ENCODE peak calls at places on chromosomes 1 and 21, in seven cellular contexts. One of them, this sample, is unnamed. For H3K4me1 and H3K27me3, the result is how much of the 10 kb centered on the place peaks cover.

GRCh38 chr1:211813590-211813989 is 17.0 kb downstream of the LPGAT1 start:
- DNase-seq in heart right ventricle: peak
- DNase-seq in ovary: peak
- DNase-seq in MM.1S: no peak
- DNase-seq in heart left ventricle: peak
- DNase-seq in H9: no peak
- DNase-seq in uterus: peak
- DNase-seq in this sample: peak

GRCh38 chr1:56584910-56585528 is 5.7 kb upstream of the PLPP3 start:
- DNase-seq in heart right ventricle: no peak
- DNase-seq in ovary: peak
- DNase-seq in MM.1S: peak
- DNase-seq in heart left ventricle: no peak
- DNase-seq in H9: no peak
- DNase-seq in uterus: peak
- DNase-seq in this sample: no peak

GRCh38 chr1:115458426-115459114 is 120.5 kb upstream of the NGF start:
- DNase-seq in heart right ventricle: no peak
- DNase-seq in ovary: no peak
- DNase-seq in MM.1S: no peak
- DNase-seq in heart left ventricle: no peak
- DNase-seq in H9: no peak
- DNase-seq in uterus: no peak
- DNase-seq in this sample: no peak

GRCh38 chr1:53968125-53968513 is 22.0 kb downstream of the LRRC42 start:
- DNase-seq in heart right ventricle: no peak
- DNase-seq in ovary: no peak
- DNase-seq in MM.1S: no peak
- DNase-seq in heart left ventricle: no peak
- DNase-seq in H9: no peak
- DNase-seq in uterus: no peak
- DNase-seq in this sample: no peak

GRCh38 chr1:101262060-101262459 is 25.2 kb downstream of the S1PR1 start:
- DNase-seq in heart right ventricle: no peak
- DNase-seq in ovary: no peak
- DNase-seq in MM.1S: no peak
- DNase-seq in heart left ventricle: no peak
- DNase-seq in H9: no peak
- DNase-seq in uterus: no peak
- DNase-seq in this sample: no peak

GRCh38 chr1:18581420-18581880 is 49.2 kb upstream of the PAX7 start:
- DNase-seq in heart right ventricle: peak
- DNase-seq in ovary: no peak
- DNase-seq in MM.1S: peak
- DNase-seq in heart left ventricle: no peak
- DNase-seq in H9: peak
- DNase-seq in uterus: no peak
- DNase-seq in this sample: no peak

GRCh38 chr1:192104852-192105251 is 53.4 kb upstream of the RGS18 start:
- DNase-seq in heart right ventricle: no peak
- DNase-seq in ovary: no peak
- DNase-seq in MM.1S: no peak
- DNase-seq in heart left ventricle: no peak
- DNase-seq in H9: no peak
- DNase-seq in uterus: no peak
- DNase-seq in this sample: no peak

GRCh38 chr21:35026153-35026499 is 23.0 kb downstream of the RUNX1 start:
- DNase-seq in heart right ventricle: no peak
- DNase-seq in ovary: no peak
- DNase-seq in MM.1S: peak
- DNase-seq in heart left ventricle: no peak
- DNase-seq in H9: no peak
- DNase-seq in uterus: no peak
- DNase-seq in this sample: no peak

GRCh38 chr1:231743966-231744365 is 117.4 kb downstream of the DISC1 start:
- DNase-seq in heart right ventricle: no peak
- DNase-seq in ovary: no peak
- DNase-seq in MM.1S: no peak
- DNase-seq in heart left ventricle: no peak
- DNase-seq in H9: no peak
- DNase-seq in uterus: no peak
- DNase-seq in this sample: no peak

GRCh38 chr21:37819372-37819771 is 96.9 kb downstream of the KCNJ6 start:
- DNase-seq in heart right ventricle: no peak
- DNase-seq in ovary: no peak
- DNase-seq in MM.1S: no peak
- DNase-seq in heart left ventricle: no peak
- DNase-seq in H9: no peak
- DNase-seq in uterus: no peak
- DNase-seq in this sample: no peak

GRCh38 chr1:23743287-23744052 is at the start of gene ELOA:
- DNase-seq in heart right ventricle: peak
- DNase-seq in ovary: peak
- DNase-seq in MM.1S: peak
- DNase-seq in heart left ventricle: peak
- DNase-seq in H9: peak
- DNase-seq in uterus: peak
- DNase-seq in this sample: peak

GRCh38 chr1:156901966-156902922 is 8.7 kb downstream of the PEAR1 start:
- DNase-seq in heart right ventricle: no peak
- DNase-seq in ovary: no peak
- DNase-seq in MM.1S: no peak
- DNase-seq in heart left ventricle: no peak
- DNase-seq in H9: no peak
- DNase-seq in uterus: no peak
- DNase-seq in this sample: no peak

DNA sequence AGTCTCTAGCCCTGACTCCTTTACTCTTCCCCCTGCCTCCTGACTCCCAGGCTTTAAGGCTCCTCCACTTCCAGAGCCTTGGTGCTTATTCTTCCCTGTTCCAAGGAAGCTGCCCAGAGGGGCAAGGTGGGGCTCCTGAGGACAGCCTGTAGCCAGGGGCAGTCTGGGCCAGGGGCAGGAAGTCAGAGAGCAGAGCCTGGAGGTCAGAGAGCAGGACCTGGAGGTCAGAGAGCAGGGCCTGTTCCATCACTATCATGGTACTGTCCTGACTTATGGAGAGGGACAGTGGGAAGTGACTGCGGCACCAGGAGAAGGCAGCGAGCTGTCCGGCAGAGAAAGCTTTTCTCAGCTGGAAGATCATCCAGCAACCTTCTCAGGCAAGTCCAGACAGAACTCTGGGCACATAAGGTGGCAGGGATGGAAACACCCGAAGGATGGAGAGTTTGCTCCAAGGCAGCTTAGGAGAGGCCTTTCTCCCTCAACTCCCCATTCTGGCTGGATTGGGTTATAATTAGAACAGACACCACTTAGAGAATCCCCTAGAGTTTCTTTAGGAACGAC is 25.0 kb downstream of the PLXNA2 start:
- DNase-seq in heart right ventricle: no peak
- DNase-seq in ovary: no peak
- DNase-seq in MM.1S: no peak
- DNase-seq in heart left ventricle: no peak
- DNase-seq in H9: no peak
- DNase-seq in uterus: no peak
- DNase-seq in this sample: no peak
- H3K4me1 ChIP-seq in heart right ventricle: half or more
- H3K4me1 ChIP-seq in ovary: under half
- H3K4me1 ChIP-seq in MM.1S: under half
- H3K4me1 ChIP-seq in heart left ventricle: half or more
- H3K4me1 ChIP-seq in H9: under half
- H3K4me1 ChIP-seq in uterus: under half
- H3K4me1 ChIP-seq in this sample: under half

DNA sequence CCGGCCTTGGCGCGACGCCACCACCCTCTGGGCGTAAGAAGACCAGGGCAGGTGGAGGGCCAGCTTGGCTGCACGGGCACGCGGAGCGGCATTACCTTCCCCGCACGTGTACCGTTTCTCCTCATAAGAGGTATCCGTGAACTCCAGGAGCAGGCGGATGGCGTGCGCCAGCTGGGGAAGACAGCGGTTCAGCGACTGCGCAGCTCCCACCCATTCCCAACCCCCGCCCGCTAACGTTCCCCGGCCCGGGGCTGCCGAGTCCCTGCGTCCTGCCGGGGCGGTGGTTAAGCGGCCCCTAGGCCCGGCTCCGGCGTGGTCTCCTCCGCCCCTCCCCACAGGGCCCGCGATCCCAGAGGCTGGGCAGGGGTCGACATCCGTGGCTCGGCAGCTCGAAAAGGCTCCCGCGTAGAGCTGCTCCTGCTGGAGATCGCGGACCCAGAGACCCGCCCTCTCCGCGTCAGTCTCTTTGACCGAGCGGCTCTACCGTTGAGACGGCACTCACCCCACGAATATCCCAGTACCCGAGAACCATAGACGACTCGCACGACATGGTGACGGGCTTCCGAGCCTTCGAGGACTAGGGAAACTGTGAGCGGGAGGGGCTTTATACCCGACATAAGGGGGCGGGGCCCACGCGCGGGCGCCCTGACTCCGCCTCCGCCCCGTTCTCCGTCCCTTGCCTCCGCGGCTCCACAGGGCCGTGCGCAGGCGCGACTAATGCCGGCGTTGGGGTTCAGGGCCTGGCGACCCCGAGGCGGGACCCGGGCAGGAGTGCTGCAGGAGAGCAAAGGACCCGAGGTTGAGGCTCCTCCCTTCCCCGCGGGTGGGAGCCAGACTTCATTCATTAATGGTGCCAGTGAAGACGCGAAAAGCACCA is 862 bp downstream of the GSTM3 start:
- DNase-seq in heart right ventricle: peak
- DNase-seq in ovary: peak
- DNase-seq in MM.1S: peak
- DNase-seq in heart left ventricle: peak
- DNase-seq in H9: peak
- DNase-seq in uterus: peak
- DNase-seq in this sample: peak
- H3K27me3 ChIP-seq in heart right ventricle: under half
- H3K27me3 ChIP-seq in ovary: under half
- H3K27me3 ChIP-seq in MM.1S: under half
- H3K27me3 ChIP-seq in heart left ventricle: under half
- H3K27me3 ChIP-seq in H9: under half
- H3K27me3 ChIP-seq in uterus: under half
- H3K27me3 ChIP-seq in this sample: under half

DNA sequence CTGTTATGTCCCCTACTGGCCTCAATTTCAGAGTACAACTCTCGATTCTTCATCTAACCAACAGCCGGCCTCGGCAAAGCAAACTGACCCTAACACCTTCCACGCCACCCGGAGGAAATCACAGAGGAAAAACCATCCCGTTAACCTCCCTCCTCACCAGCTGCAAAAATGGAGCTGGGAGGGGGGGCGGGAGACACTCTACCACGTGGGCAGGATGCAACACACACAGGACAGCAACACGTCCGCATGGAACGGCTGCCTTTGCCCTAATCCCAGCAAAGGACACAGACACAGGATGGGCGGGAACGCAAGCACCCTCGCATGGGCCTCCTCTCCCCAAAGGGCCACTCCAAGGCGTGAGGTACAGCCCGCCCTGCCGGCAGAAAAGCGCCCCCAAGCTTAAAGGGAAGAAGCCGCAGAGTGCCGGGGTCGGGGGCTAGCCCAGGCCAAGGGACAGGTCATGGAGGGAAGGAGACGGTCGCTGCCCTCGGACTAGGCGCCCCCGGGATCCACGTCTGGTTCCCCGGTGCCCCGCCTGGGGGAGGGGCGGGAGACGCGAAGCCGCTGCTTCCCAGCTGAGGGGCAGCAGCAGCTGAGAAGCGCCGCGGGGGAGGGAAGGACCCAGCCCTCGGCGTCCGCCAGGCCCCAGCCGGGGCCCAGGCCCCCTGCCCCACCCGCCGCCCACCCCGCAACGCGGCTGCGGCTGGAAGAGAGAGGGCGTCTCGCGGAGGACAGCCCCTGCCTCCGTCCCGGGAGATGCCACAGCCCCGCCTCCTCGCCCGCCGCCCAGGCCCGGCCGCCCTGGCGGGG is 590 bp downstream of the FOXJ3 start:
- DNase-seq in heart right ventricle: peak
- DNase-seq in ovary: peak
- DNase-seq in MM.1S: peak
- DNase-seq in heart left ventricle: peak
- DNase-seq in H9: peak
- DNase-seq in uterus: peak
- DNase-seq in this sample: peak
- TF ChIP-seq CTCF in heart right ventricle: no peak
- TF ChIP-seq CTCF in ovary: no peak
- TF ChIP-seq CTCF in MM.1S: no peak
- TF ChIP-seq CTCF in heart left ventricle: no peak
- TF ChIP-seq CTCF in H9: no peak
- TF ChIP-seq CTCF in uterus: no peak
- TF ChIP-seq CTCF in this sample: no peak

GRCh38 chr1:226064816-226065248 is 2.3 kb downstream of the H3-3A start:
- DNase-seq in heart right ventricle: no peak
- DNase-seq in ovary: peak
- DNase-seq in MM.1S: peak
- DNase-seq in heart left ventricle: peak
- DNase-seq in H9: no peak
- DNase-seq in uterus: peak
- DNase-seq in this sample: no peak

GRCh38 chr1:226064168-226064815 is 1.8 kb downstream of the H3-3A start:
- DNase-seq in heart right ventricle: no peak
- DNase-seq in ovary: no peak
- DNase-seq in MM.1S: peak
- DNase-seq in heart left ventricle: no peak
- DNase-seq in H9: no peak
- DNase-seq in uterus: no peak
- DNase-seq in this sample: no peak

GRCh38 chr1:226069818-226070489 is 7.4 kb downstream of the H3-3A start:
- DNase-seq in heart right ventricle: no peak
- DNase-seq in ovary: no peak
- DNase-seq in MM.1S: no peak
- DNase-seq in heart left ventricle: no peak
- DNase-seq in H9: no peak
- DNase-seq in uterus: no peak
- DNase-seq in this sample: no peak

GRCh38 chr1:226063362-226064167 is 1.0 kb downstream of the H3-3A start:
- DNase-seq in heart right ventricle: peak
- DNase-seq in ovary: peak
- DNase-seq in MM.1S: peak
- DNase-seq in heart left ventricle: peak
- DNase-seq in H9: peak
- DNase-seq in uterus: peak
- DNase-seq in this sample: peak

DNA sequence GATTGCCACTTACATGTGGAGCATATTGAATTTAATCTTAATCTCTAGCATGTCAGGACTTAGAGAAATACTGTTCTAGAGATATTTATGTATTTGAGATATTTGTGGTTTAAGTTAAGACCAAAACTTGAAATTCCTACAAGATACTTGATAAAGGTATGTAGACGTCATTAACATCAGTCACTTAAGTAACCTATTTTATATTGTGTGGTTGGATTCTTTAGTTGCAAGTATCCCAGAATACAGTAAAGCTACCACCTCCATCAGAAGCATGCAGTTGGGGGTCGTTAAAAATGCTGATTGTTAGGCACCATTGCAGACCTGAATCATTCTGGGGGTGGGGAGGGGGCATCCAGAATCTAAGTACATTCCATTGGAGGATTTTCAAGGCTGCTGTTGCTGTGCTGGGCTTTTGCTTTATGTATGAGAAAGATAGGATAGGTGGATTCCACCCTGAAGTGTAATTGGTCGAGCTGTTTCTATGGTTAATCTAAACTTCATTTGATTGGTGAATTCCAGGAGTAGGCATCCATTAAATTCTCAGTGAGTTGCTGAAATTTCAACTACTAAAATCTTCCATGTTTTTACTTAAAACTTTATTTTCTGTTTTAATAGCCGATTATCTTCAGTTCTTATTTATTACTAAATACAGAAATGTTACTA is 4.0 kb downstream of the H3-3A start:
- DNase-seq in heart right ventricle: no peak
- DNase-seq in ovary: no peak
- DNase-seq in MM.1S: no peak
- DNase-seq in heart left ventricle: no peak
- DNase-seq in H9: no peak
- DNase-seq in uterus: no peak
- DNase-seq in this sample: no peak
- H3K4me1 ChIP-seq in heart right ventricle: under half
- H3K4me1 ChIP-seq in ovary: under half
- H3K4me1 ChIP-seq in MM.1S: under half
- H3K4me1 ChIP-seq in heart left ventricle: half or more
- H3K4me1 ChIP-seq in H9: under half
- H3K4me1 ChIP-seq in uterus: under half
- H3K4me1 ChIP-seq in this sample: under half

This sample was measured in lung.